ENCODE peak calls at places on chromosomes 7 and 10, in ten cellular contexts. S is A549, V is H1, R is transverse colon, M is SK-N-SH, E is suprapubic skin, Z is stomach, J is tibial nerve, F is ovary, D is K562. O is an unnamed sample.

GRCh38 chr7:111112439-111112838 is 21.5 kb downstream of the LRRN3 start:
- DNase-seq in R (no peak), F (no peak), Z (no peak), M (no peak), D (no peak), E (no peak), S (no peak), V (no peak), J (no peak), O (no peak)

GRCh38 chr10:25175527-25176420 is 973 bp downstream of the GPR158 start:
- DNase-seq in V (peak), J (no peak), R (peak), D (no peak), F (no peak), S (no peak), Z (no peak), E (no peak), M (peak), O (no peak)

GRCh38 chr10:47137311-47137851 is 162.6 kb upstream of the GDF10 start:
- DNase-seq in M (no peak), R (no peak), E (no peak), D (no peak), F (no peak), J (no peak), V (no peak), Z (no peak), S (peak), O (no peak)

GRCh38 chr10:99331207-99331803 is 2.1 kb downstream of the CNNM1 start:
- DNase-seq in Z (no peak), D (no peak), V (no peak), F (no peak), M (no peak), R (no peak), S (no peak), E (no peak), J (no peak), O (no peak)

GRCh38 chr7:128915271-128915819 is 4.8 kb upstream of the KCP start:
- DNase-seq in M (no peak), V (peak), F (no peak), S (no peak), Z (no peak), D (no peak), J (no peak), E (no peak), R (no peak), O (peak)

GRCh38 chr7:142626420-142627035 is 122.7 kb upstream of the PRSS1 start:
- DNase-seq in M (peak), J (no peak), V (peak), F (no peak), D (peak), S (peak), Z (peak), E (no peak), R (peak), O (no peak)

GRCh38 chr10:36147529-36147928 is 505.4 kb upstream of the FZD8 start:
- DNase-seq in Z (no peak), R (no peak), F (no peak), V (no peak), J (no peak), E (no peak), M (no peak), S (no peak), D (no peak), O (no peak)

GRCh38 chr10:122013311-122013780 is 24.4 kb downstream of the TACC2 start:
- DNase-seq in R (no peak), M (no peak), V (no peak), F (no peak), J (no peak), Z (peak), S (no peak), D (no peak), E (no peak), O (no peak)

GRCh38 chr10:128579902-128580301 is 453.7 kb upstream of the MKI67 start:
- DNase-seq in D (no peak), Z (no peak), S (no peak), V (no peak), M (peak), J (no peak), R (no peak), F (no peak), E (no peak), O (no peak)

GRCh38 chr10:132434405-132435005 is 37.5 kb downstream of the PWWP2B start:
- DNase-seq in E (no peak), M (peak), Z (no peak), F (no peak), V (no peak), S (no peak), D (peak), J (no peak), R (no peak), O (no peak)

GRCh38 chr10:14688606-14689005 is 86.1 kb downstream of the FAM107B start:
- DNase-seq in V (no peak), R (no peak), M (peak), Z (no peak), F (no peak), S (no peak), J (no peak), E (no peak), D (no peak), O (no peak)

GRCh38 chr10:113303747-113304146 is 249.1 kb upstream of the HABP2 start:
- DNase-seq in D (no peak), Z (no peak), J (no peak), R (no peak), M (no peak), V (no peak), E (no peak), F (no peak), S (no peak), O (no peak)

GRCh38 chr7:77649950-77650349 is 46.3 kb upstream of the RSBN1L start:
- DNase-seq in E (no peak), D (no peak), S (peak), V (no peak), F (no peak), J (no peak), R (no peak), M (no peak), Z (no peak), O (no peak)

GRCh38 chr10:8369666-8370065 is 315.2 kb downstream of the GATA3 start:
- DNase-seq in F (no peak), D (no peak), M (no peak), Z (no peak), J (no peak), R (no peak), E (no peak), V (no peak), S (no peak), O (no peak)

GRCh38 chr7:97001656-97002554 is 3.4 kb upstream of the DLX6 start:
- DNase-seq in S (no peak), Z (no peak), E (no peak), M (peak), R (no peak), J (no peak), V (peak), F (no peak), D (peak), O (no peak)

GRCh38 chr10:33773895-33774480 is 439.5 kb upstream of the NRP1 start:
- DNase-seq in E (no peak), F (no peak), R (no peak), D (peak), M (no peak), J (no peak), Z (no peak), S (no peak), V (no peak), O (no peak)

GRCh38 chr10:123129553-123130271 is 6.1 kb upstream of the HMX3 start:
- DNase-seq in F (no peak), M (no peak), J (no peak), E (no peak), D (no peak), Z (no peak), R (no peak), V (no peak), S (no peak), O (no peak)

GRCh38 chr10:98115388-98115787 is 19.1 kb upstream of the R3HCC1L start:
- DNase-seq in Z (no peak), M (no peak), J (no peak), E (no peak), D (no peak), F (no peak), V (no peak), S (no peak), R (no peak), O (no peak)

GRCh38 chr10:59967079-59967478 is 60.7 kb upstream of the CCDC6 start:
- DNase-seq in F (no peak), E (no peak), V (no peak), D (no peak), J (no peak), M (no peak), S (no peak), Z (no peak), R (no peak), O (no peak)

GRCh38 chr10:99339077-99339476 is 9.9 kb downstream of the CNNM1 start:
- DNase-seq in J (no peak), R (no peak), D (no peak), V (no peak), F (no peak), E (no peak), M (no peak), S (peak), Z (no peak), O (no peak)

GRCh38 chr10:109062371-109062770 is 860.9 kb downstream of the XPNPEP1 start:
- DNase-seq in V (no peak), J (no peak), M (no peak), D (no peak), S (no peak), R (no peak), E (no peak), F (no peak), Z (no peak), O (no peak)

GRCh38 chr7:142441074-142441403 is 183.2 kb upstream of the PRSS58 start:
- DNase-seq in F (no peak), S (no peak), M (no peak), R (no peak), D (no peak), J (no peak), Z (no peak), V (no peak), E (no peak), O (no peak)

GRCh38 chr7:127107601-127108007 is 145.1 kb downstream of the GRM8 start:
- DNase-seq in D (peak), R (peak), J (no peak), V (peak), E (no peak), S (peak), Z (peak), M (peak), F (no peak), O (no peak)

GRCh38 chr10:35421553-35422178 is 85.4 kb downstream of the CCNY start:
- DNase-seq in V (no peak), D (no peak), Z (no peak), M (no peak), E (no peak), S (peak), R (peak), F (peak), J (no peak), O (peak)

GRCh38 chr7:31107106-31108090 is 55.3 kb downstream of the ADCYAP1R1 start:
- DNase-seq in F (no peak), Z (no peak), M (no peak), V (peak), S (no peak), R (no peak), D (no peak), J (no peak), E (peak), O (no peak)

GRCh38 chr10:109945473-109946177 is 22.3 kb upstream of the XPNPEP1 start:
- DNase-seq in F (no peak), D (no peak), J (no peak), V (no peak), M (no peak), E (no peak), Z (no peak), R (no peak), S (no peak), O (no peak)

GRCh38 chr7:86664486-86664885 is 20.8 kb downstream of the GRM3 start:
- DNase-seq in M (no peak), R (no peak), Z (no peak), V (no peak), J (no peak), D (no peak), S (no peak), F (no peak), E (no peak), O (no peak)

GRCh38 chr10:121753726-121754476 is 155.7 kb upstream of the FGFR2 start:
- DNase-seq in R (no peak), M (peak), V (no peak), D (no peak), J (no peak), F (no peak), E (no peak), S (no peak), Z (no peak), O (no peak)

GRCh38 chr7:100736671-100737070 is 3.3 kb downstream of the ZAN start:
- DNase-seq in Z (no peak), F (no peak), J (no peak), E (no peak), R (no peak), M (no peak), S (no peak), D (no peak), V (no peak), O (no peak)

GRCh38 chr7:132933076-132933466 is 148.8 kb downstream of the CHCHD3 start:
- DNase-seq in V (no peak), R (no peak), J (no peak), S (no peak), M (no peak), Z (no peak), E (no peak), D (no peak), F (no peak), O (no peak)

GRCh38 chr7:42237891-42238531 is 1.0 kb upstream of the GLI3 start:
- DNase-seq in E (peak), D (peak), V (peak), R (peak), J (peak), S (no peak), F (peak), Z (no peak), M (no peak), O (peak)

GRCh38 chr7:101869901-101870290 is 52.5 kb downstream of the CUX1 start:
- DNase-seq in E (no peak), R (no peak), V (no peak), M (no peak), Z (no peak), J (no peak), D (peak), F (no peak), S (no peak), O (no peak)

DNA sequence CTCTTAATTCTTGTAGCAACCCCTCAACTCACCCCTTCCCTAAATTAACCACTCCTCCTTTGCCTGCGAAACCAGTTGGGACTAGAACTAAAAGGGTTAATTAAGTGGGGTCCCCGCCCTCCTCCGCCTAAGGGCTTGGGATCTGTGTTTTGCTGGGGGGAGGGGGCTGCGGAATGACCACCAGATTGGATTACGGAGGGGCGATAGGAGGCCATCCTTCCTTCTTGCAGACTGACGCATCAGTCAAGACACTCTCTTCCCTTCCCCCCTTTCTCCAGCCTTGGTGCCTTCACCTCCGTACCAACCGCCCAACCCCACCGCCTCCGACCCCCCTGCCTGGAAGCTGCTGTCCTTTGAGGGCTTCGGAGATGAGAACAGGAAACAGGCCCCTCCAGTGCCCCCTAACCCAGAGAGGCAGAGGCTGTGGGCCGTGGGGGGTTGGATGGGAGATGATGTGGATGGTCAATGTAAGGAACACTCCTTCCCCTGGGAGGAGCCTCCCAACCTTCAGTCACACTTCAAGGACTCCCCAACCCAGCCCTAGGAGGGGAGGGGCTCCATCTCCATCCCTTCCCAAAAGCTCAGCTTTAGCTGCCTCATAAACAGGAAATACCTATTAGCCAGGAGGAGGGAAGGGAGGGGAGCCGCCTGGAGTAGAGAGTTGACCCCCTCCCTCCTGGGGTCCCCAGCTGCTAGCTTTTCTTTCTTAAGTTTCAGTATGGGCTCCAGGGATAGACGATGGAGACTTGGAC is 995 bp upstream of the LDB1 start:
- DNase-seq in Z (peak), V (peak), M (peak), E (no peak), S (no peak), D (peak), R (peak), F (peak), J (peak), O (peak)
- TF ChIP-seq EP300 in Z (no peak), V (no peak), M (no peak), E (no peak), S (no peak), D (no peak), R (no peak), F (peak), J (no peak), O (no peak)

GRCh38 chr10:101130984-101131961 is at the start of gene TLX1:
- DNase-seq in M (peak), R (no peak), V (no peak), Z (peak), F (no peak), E (no peak), D (peak), J (no peak), S (no peak), O (peak)
- TF ChIP-seq CTCF in M (no peak), R (no peak), V (no peak), Z (no peak), F (no peak), E (no peak), D (no peak), J (no peak), S (no peak), O (no peak)

DNA sequence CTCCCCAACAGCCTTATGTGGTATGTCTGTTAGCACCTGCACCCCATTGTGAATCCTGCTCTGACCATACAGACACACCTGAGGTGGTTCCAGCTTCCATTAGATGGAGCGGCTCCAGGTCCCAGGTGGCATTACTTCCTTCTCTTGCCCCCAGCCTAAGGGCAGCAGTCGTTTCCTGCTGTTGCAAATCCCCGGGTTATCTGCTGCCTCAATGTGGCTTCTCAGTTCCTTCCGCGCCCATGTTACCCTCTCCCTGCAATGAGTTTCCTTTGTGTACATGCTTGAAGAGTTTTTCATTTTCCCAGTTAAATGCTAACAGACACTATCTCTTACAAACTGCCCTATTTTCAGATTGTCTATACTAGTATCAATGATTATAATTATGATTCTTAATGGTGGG is 62.8 kb upstream of the PRKCQ start:
- DNase-seq in D (no peak), S (no peak), V (no peak), R (no peak), J (no peak), M (no peak), Z (no peak), E (no peak), F (no peak), O (no peak)
- TF ChIP-seq EP300 in D (no peak), S (no peak), V (no peak), R (no peak), J (no peak), M (no peak), Z (no peak), E (no peak), F (no peak), O (no peak)

GRCh38 chr10:69956833-69957230 is 95.8 kb upstream of the MACROH2A2 start:
- DNase-seq in J (no peak), V (no peak), Z (no peak), F (no peak), R (no peak), M (no peak), E (peak), S (no peak), D (no peak), O (no peak)
- TF ChIP-seq CTCF in J (no peak), V (no peak), Z (no peak), F (no peak), R (no peak), M (no peak), E (no peak), S (no peak), D (no peak), O (no peak)

GRCh38 chr7:55109384-55110167 is 90.8 kb downstream of the EGFR start:
- DNase-seq in V (no peak), D (no peak), F (peak), J (no peak), E (no peak), M (no peak), S (no peak), R (no peak), Z (peak), O (no peak)
- TF ChIP-seq EP300 in V (no peak), D (no peak), F (no peak), J (no peak), E (no peak), M (no peak), S (no peak), R (no peak), Z (no peak), O (no peak)

DNA sequence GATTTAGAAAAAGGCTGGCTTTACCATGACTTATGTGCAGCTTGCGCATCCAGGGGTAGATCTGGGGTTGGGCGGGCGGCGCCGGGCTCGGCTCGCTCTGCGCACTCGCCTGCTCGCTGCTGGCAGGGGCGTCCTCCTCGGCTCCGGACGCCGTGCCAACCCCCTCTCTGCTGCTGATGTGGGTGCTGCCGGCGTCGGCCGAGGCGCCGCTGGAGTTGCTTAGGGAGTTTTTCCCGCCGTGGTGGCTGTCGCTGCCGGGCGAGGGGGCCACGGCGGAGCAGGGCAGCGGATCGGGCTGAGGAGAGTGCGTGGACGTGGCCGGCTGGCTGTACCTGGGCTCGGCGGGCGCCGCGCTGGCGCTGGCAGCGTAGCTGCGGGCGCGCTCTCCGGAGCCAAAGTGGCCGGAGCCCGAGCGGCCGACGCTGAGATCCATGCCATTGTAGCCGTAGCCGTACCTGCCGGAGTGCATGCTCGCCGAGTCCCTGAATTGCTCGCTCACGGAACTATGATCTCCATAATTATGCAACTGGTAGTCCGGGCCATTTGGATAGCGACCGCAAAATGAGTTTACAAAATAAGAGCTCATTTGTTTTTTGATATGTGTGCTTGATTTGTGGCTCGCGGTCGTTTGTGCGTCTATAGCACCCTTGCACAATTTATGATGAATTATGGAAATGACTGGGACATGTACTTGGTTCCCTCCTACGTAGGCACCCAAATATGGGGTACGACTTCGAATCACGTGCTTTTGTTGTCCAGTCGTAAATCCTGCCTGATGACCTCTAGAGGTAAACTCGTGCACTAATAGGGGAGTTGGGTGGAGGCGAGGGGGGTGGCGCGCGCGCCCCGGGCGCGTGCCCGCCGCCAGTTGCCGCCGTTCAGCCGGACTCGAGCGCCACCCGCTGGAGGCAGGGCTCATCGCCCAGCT is at the start of gene HOXA5:
- DNase-seq in M (peak), Z (peak), J (no peak), E (peak), R (peak), D (no peak), F (no peak), V (peak), S (peak), O (peak)
- TF ChIP-seq CTCF in M (peak), Z (no peak), J (peak), E (peak), R (peak), D (no peak), F (peak), V (peak), S (peak), O (peak)

DNA sequence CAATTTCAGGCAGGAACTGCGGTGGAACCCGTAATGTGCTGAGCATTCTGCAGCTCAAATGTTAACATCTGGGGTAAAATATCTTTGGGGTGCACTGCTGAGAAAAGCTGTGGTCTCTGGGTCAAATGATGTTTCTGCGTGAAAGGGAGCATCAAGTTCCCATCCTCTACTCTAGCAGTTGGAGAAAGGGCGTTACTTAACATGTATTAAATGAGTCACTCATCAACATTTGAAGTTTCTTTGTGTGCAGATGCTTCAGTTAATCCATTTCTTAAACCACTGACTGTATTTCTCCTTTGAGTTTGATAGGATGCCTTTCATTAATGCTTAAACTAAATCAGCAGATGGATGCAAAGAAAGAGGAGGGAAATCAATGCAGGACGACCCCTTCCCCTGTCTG is 273.1 kb upstream of the PITRM1 start:
- DNase-seq in M (no peak), V (no peak), Z (no peak), D (no peak), S (no peak), F (no peak), R (no peak), E (no peak), J (no peak), O (no peak)
- TF ChIP-seq EP300 in M (no peak), V (no peak), Z (no peak), D (no peak), S (no peak), F (no peak), R (no peak), E (no peak), J (no peak), O (no peak)

O was measured in sigmoid colon.